ENCODE peak calls at places on chromosomes 12 and 14, in nine cellular contexts. V is mammary epithelial cell, G is astrocyte of the cerebellum, W is NCI-H1436, L is activated B cell treated with CpG ODN at 0.5 μM for 24 hours, H is neuronal stem cell, X is LoVo, Z is NCI-H524, E is NCI-H1092 treated with DMSO at 0.1 percent for 48 hours. N is an unnamed sample.

GRCh38 chr12:76422878-76423438 is 74.7 kb upstream of the BBS10 start:
- DNase-seq in Z (no peak), E (no peak), L (no peak), H (no peak), W (no peak), V (peak; percentile 73), G (peak; percentile 16), X (no peak), N (peak; percentile 66)

GRCh38 chr12:111285191-111285590 is 83.7 kb downstream of the PHETA1 start:
- DNase-seq in H (peak; percentile 40), X (no peak), W (no peak), L (no peak), Z (no peak), G (no peak), V (no peak), E (no peak), N (no peak)

GRCh38 chr12:64064240-64064639 is 157.9 kb downstream of the KICS2 start:
- DNase-seq in G (no peak), E (no peak), W (no peak), X (no peak), H (no peak), L (no peak), V (no peak), Z (no peak), N (no peak)

GRCh38 chr12:111404362-111405148 is 1.2 kb upstream of the SH2B3 start:
- DNase-seq in H (no peak), X (no peak), W (no peak), V (no peak), Z (no peak), L (peak; percentile 36), E (no peak), G (no peak), N (no peak)

GRCh38 chr12:115922952-115923564 is 354.4 kb downstream of the MED13L start:
- DNase-seq in H (no peak), E (no peak), L (no peak), W (no peak), Z (no peak), V (no peak), X (peak; percentile 52), G (no peak), N (peak; percentile 27)

GRCh38 chr14:95774265-95775160 is 60.6 kb upstream of the TCL1A start:
- DNase-seq in Z (peak; percentile 43), G (peak; percentile 16), W (peak; percentile 11), V (peak; percentile 23), X (peak; percentile 49), E (peak; percentile 35), L (peak; percentile 41), H (peak; percentile 57), N (no peak)

GRCh38 chr14:99735189-99736135 is 51.4 kb downstream of the CYP46A1 start:
- DNase-seq in G (no peak), H (no peak), L (no peak), W (no peak), Z (no peak), V (no peak), X (no peak), E (no peak), N (no peak)

GRCh38 chr12:39064712-39065111 is 159.3 kb upstream of the CPNE8 start:
- DNase-seq in Z (no peak), L (no peak), X (no peak), G (no peak), H (no peak), W (no peak), E (no peak), V (no peak), N (no peak)

GRCh38 chr14:69079188-69079742 is 73.7 kb downstream of the DCAF5 start:
- DNase-seq in W (no peak), G (peak; percentile 72), X (no peak), Z (no peak), E (no peak), L (no peak), V (peak; percentile 51), H (no peak), N (peak; percentile 71)

GRCh38 chr14:105168496-105168978 is at the start of gene JAG2:
- DNase-seq in V (peak; percentile 68), H (peak; percentile 27), L (peak; percentile 30), G (no peak), X (peak; percentile 63), Z (no peak), W (peak; percentile 53), E (peak; percentile 54), N (no peak)

GRCh38 chr14:23379331-23380196 is 2.7 kb downstream of the CMTM5 start:
- DNase-seq in L (peak; percentile 56), G (no peak), H (peak; percentile 48), X (peak; percentile 51), V (peak; percentile 55), W (peak; percentile 73), Z (peak; percentile 56), E (peak; percentile 44), N (peak; percentile 63)

GRCh38 chr14:95287176-95287754 is 32.4 kb downstream of the CLMN start:
- DNase-seq in W (no peak), L (no peak), X (no peak), V (peak; percentile 35), H (no peak), Z (no peak), E (no peak), G (no peak), N (no peak)

GRCh38 chr12:46518729-46519128 is 146.2 kb upstream of the SLC38A2 start:
- DNase-seq in W (no peak), G (no peak), H (no peak), E (no peak), L (no peak), Z (no peak), V (no peak), X (no peak), N (no peak)

GRCh38 chr14:81435578-81436295 is 35.6 kb upstream of the STON2 start:
- DNase-seq in Z (peak; percentile 95), V (peak; percentile 69), W (peak; percentile 44), G (no peak), E (peak; percentile 61), X (peak; percentile 64), H (peak; percentile 70), L (peak; percentile 22), N (no peak)

GRCh38 chr12:101256271-101256670 is 23.6 kb upstream of the UTP20 start:
- DNase-seq in H (no peak), E (no peak), L (no peak), G (no peak), Z (no peak), X (no peak), W (no peak), V (no peak), N (no peak)

GRCh38 chr12:90390947-90391346 is 564.0 kb downstream of the CCER1 start:
- DNase-seq in L (no peak), E (no peak), Z (no peak), G (no peak), H (no peak), W (no peak), V (no peak), X (peak; percentile 56), N (no peak)

GRCh38 chr14:97978336-97978735 is 1181.2 kb downstream of the VRK1 start:
- DNase-seq in E (peak; percentile 90), L (no peak), X (peak; percentile 67), Z (peak; percentile 77), H (peak; percentile 41), G (peak; percentile 50), W (peak; percentile 81), V (peak; percentile 70), N (peak; percentile 19)

GRCh38 chr12:106251636-106252035 is 3.8 kb upstream of the CKAP4 start:
- DNase-seq in E (no peak), W (no peak), G (no peak), X (no peak), L (no peak), H (no peak), V (no peak), Z (no peak), N (no peak)

GRCh38 chr12:52037248-52037861 is 13.9 kb upstream of the NR4A1 start:
- DNase-seq in E (no peak), W (no peak), L (peak; percentile 54), Z (no peak), G (no peak), V (no peak), X (peak; percentile 65), H (no peak), N (no peak)

GRCh38 chr14:65243766-65244442 is 141.6 kb upstream of the MAX start:
- DNase-seq in Z (no peak), H (no peak), L (no peak), W (no peak), G (no peak), V (no peak), X (no peak), E (no peak), N (peak; percentile 62)

GRCh38 chr12:121799842-121800693 is 3.7 kb upstream of the SETD1B start:
- DNase-seq in W (peak; percentile 56), E (peak; percentile 35), V (peak; percentile 91), X (peak; percentile 93), Z (peak; percentile 35), G (no peak), L (peak; percentile 79), H (no peak), N (no peak)

GRCh38 chr14:94615254-94615653 is 3.1 kb downstream of the SERPINA3 start:
- DNase-seq in Z (no peak), L (no peak), V (no peak), X (no peak), E (no peak), G (no peak), H (no peak), W (no peak), N (no peak)

GRCh38 chr14:102799684-102800562 is 22.7 kb downstream of the TRAF3 start:
- DNase-seq in E (no peak), G (peak; percentile 96), L (no peak), X (peak; percentile 23), W (no peak), V (no peak), Z (no peak), H (no peak), N (no peak)

GRCh38 chr14:31476131-31476917 is 11.5 kb downstream of the GPR33 start:
- DNase-seq in G (no peak), Z (no peak), X (no peak), V (no peak), H (no peak), L (no peak), W (no peak), E (no peak), N (no peak)

GRCh38 chr12:94831081-94831747 is 172.3 kb downstream of the NDUFA12 start:
- DNase-seq in X (no peak), G (no peak), W (no peak), Z (no peak), L (peak; percentile 40), H (no peak), V (no peak), E (peak; percentile 52), N (no peak)

GRCh38 chr14:80965041-80965440 is 9.6 kb downstream of the TSHR start:
- DNase-seq in G (no peak), L (no peak), E (no peak), V (no peak), H (no peak), X (peak; percentile 62), Z (no peak), W (no peak), N (no peak)

GRCh38 chr14:69042309-69043006 is 63.4 kb upstream of the ACTN1 start:
- DNase-seq in L (no peak), H (no peak), E (no peak), W (no peak), X (no peak), Z (no peak), G (no peak), V (no peak), N (no peak)

GRCh38 chr12:8681129-8681902 is 16.5 kb upstream of the RIMKLB start:
- DNase-seq in L (no peak), Z (no peak), V (peak; percentile 94), W (no peak), X (peak; percentile 90), H (no peak), G (peak; percentile 55), E (no peak), N (no peak)

GRCh38 chr14:90654831-90655276 is 161.4 kb downstream of the TTC7B start:
- DNase-seq in H (no peak), W (no peak), E (no peak), L (no peak), G (peak; percentile 27), Z (no peak), V (no peak), X (no peak), N (no peak)

GRCh38 chr12:85568395-85569103 is 267.7 kb downstream of the RASSF9 start:
- DNase-seq in H (no peak), E (no peak), W (no peak), G (no peak), Z (no peak), X (no peak), V (peak; percentile 69), L (no peak), N (no peak)

GRCh38 chr12:26122681-26123481 is 2.0 kb downstream of the BHLHE41 start:
- DNase-seq in L (no peak), X (no peak), W (no peak), Z (peak; percentile 14), E (peak; percentile 27), H (peak; percentile 54), V (peak; percentile 80), G (peak; percentile 67), N (no peak)